ENCODE peak calls at places on chromosomes 2 and 18, in four cellular contexts. V, E, L and O are unnamed samples.

GRCh38 chr2:127586136-127586535 is 50.7 kb downstream of the MYO7B start:
- DNase-seq in V (no peak), E (no peak), L (peak), O (no peak)

GRCh38 chr2:47512581-47513083 is 109.7 kb downstream of the MSH2 start:
- DNase-seq in V (no peak), E (peak), L (no peak), O (peak)

GRCh38 chr18:62018034-62018760 is 125.4 kb upstream of the RNF152 start:
- DNase-seq in V (peak), E (no peak), L (no peak), O (peak)

GRCh38 chr2:206260427-206261012 is 13.9 kb upstream of the ZDBF2 start:
- DNase-seq in V (peak), E (peak), L (no peak), O (peak)

GRCh38 chr2:71849603-71850305 is 297.9 kb downstream of the CYP26B1 start:
- DNase-seq in V (no peak), E (no peak), L (no peak), O (no peak)

GRCh38 chr2:152537252-152537651 is 180.0 kb downstream of the PRPF40A start:
- DNase-seq in V (no peak), E (no peak), L (no peak), O (no peak)

GRCh38 chr2:65199891-65200290 is 27.7 kb upstream of the ACTR2 start:
- DNase-seq in V (peak), E (no peak), L (no peak), O (peak)

GRCh38 chr2:127365211-127365643 is 22.5 kb downstream of the MAP3K2 start:
- DNase-seq in V (no peak), E (no peak), L (no peak), O (no peak)

GRCh38 chr2:240840435-240841060 is 20.5 kb upstream of the KIF1A start:
- DNase-seq in V (peak), E (peak), L (no peak), O (peak)

GRCh38 chr18:49597556-49597955 is 35.7 kb downstream of the LIPG start:
- DNase-seq in V (no peak), E (no peak), L (no peak), O (peak)

GRCh38 chr2:168712053-168712452 is 90.4 kb upstream of the NOSTRIN start:
- DNase-seq in V (peak), E (no peak), L (no peak), O (no peak)

GRCh38 chr2:73281244-73281643 is 3.0 kb downstream of the FBXO41 start:
- DNase-seq in V (peak), E (no peak), L (no peak), O (no peak)
- TF ChIP-seq CTCF in V (no peak), E (no peak), L (no peak), O (no peak)

GRCh38 chr2:62426005-62426912 is 79.7 kb downstream of the TMEM17 start:
- DNase-seq in V (no peak), E (no peak), L (no peak), O (no peak)

GRCh38 chr2:62423883-62424458 is 82.0 kb downstream of the TMEM17 start:
- DNase-seq in V (no peak), E (no peak), L (no peak), O (no peak)

GRCh38 chr2:62427146-62427545 is 78.8 kb downstream of the TMEM17 start:
- DNase-seq in V (no peak), E (no peak), L (no peak), O (no peak)

GRCh38 chr2:62424899-62425298 is 81.1 kb downstream of the TMEM17 start:
- DNase-seq in V (no peak), E (no peak), L (no peak), O (no peak)

GRCh38 chr2:62423235-62423634 is 82.8 kb downstream of the TMEM17 start:
- DNase-seq in V (peak), E (no peak), L (no peak), O (peak)
- TF ChIP-seq CTCF in V (peak), E (no peak), L (peak), O (peak)

GRCh38 chr2:235088608-235089020 is 136.8 kb downstream of the SH3BP4 start:
- DNase-seq in V (no peak), E (no peak), L (no peak), O (no peak)
- TF ChIP-seq CTCF in V (no peak), E (no peak), L (no peak), O (no peak)

GRCh38 chr2:100013892-100014677 is 128.3 kb downstream of the AFF3 start:
- DNase-seq in V (peak), E (no peak), L (no peak), O (peak)
- TF ChIP-seq CTCF in V (peak), E (no peak), L (no peak), O (peak)

GRCh38 chr2:74503506-74504475 is 3.7 kb downstream of the PCGF1 start:
- DNase-seq in V (no peak), E (no peak), L (no peak), O (no peak)

GRCh38 chr2:74504591-74504990 is 2.9 kb downstream of the PCGF1 start:
- DNase-seq in V (no peak), E (no peak), L (no peak), O (no peak)

GRCh38 chr2:74501335-74502071 is 2.1 kb upstream of the LBX2 start:
- DNase-seq in V (no peak), E (no peak), L (no peak), O (no peak)

GRCh38 chr2:74502147-74502719 is 2.8 kb upstream of the LBX2 start:
- DNase-seq in V (no peak), E (no peak), L (no peak), O (no peak)

DNA sequence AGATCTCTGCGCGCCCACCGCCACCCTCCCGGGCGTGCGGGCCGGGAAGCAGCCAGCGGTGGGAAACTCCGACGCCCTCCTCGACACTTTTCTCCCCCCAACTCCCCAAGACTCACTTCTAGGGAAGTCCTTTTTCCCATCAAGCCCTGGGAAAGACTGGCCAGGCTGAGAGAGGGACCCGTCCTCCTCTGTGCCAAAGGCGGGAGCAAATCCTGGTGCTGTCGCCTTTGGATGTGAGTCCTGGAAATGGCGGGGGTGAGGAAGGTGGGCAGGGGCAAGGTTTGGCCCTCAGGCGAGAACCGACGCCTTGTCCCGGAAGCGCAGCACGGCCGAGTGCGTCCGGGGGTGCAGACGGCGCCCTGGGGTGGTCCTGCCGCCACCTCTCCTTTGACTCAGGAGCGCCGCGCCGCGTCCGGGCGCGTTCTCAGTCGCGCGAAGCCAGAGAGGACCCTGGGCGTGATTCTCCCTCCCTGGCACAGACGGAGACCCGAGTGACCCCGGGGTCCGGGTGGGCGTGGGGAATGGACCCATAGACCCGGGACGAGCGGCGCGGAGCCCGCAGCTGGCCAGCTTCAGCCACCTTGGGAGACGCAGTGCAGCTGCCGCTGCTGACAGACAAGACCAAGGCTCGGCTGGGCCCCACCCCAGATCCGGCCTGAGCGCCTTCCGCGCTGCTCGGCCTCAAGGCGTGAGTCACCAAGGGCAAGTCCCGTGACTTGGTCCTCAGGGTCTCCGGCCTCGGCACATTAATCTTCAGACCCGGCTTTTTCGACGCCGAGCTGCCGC is 3.5 kb upstream of the LBX2 start:
- DNase-seq in V (peak), E (peak), L (peak), O (peak)
- TF ChIP-seq CTCF in V (peak), E (no peak), L (peak), O (peak)

DNA sequence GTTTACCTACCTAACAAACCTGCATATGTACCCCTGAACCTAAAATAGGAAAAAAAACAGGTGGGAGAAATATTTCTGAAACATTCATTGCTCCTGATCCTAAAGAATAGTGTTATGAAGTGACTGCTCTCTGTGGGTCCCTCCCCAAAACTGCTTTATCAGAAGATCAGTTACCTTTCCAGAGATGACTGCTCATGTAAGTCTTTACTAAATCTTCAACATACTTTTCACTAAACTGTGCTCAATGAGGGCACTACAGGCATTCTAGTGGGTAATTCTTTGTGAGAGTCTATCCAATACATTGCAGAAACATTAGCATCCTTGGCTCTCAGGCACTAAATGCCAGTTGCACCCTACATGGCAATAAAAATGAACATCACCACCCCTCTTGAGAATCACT is 189.3 kb upstream of the STK17B start:
- DNase-seq in V (no peak), E (no peak), L (no peak), O (no peak)
- TF ChIP-seq CTCF in V (no peak), E (no peak), L (no peak), O (no peak)

DNA sequence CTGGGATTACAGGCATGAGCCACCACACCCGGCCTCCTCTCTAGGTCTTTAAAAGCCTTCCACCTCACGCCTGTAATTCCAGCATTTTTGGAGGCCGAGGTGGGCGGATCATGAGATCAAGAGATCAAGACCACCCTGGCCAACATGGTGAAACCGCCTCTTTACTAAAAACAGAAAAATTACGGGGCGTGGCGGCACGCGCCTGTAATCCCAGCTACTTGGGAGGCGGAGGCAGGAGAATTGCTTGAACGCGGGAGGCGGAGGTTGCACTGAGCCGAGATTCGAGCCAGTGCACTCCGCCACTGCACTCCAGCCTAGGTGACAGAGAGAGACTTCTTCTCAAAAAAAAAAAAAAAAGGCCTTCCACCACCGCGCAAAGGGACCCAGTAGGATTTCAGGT is 1.3 kb upstream of the FAM117B start:
- DNase-seq in V (no peak), E (no peak), L (no peak), O (no peak)
- TF ChIP-seq CTCF in V (no peak), E (no peak), L (no peak), O (no peak)

GRCh38 chr2:137659616-137660015 is 304.7 kb upstream of the HNMT start:
- DNase-seq in V (peak), E (no peak), L (no peak), O (peak)
- TF ChIP-seq CTCF in V (no peak), E (no peak), L (no peak), O (peak)

DNA sequence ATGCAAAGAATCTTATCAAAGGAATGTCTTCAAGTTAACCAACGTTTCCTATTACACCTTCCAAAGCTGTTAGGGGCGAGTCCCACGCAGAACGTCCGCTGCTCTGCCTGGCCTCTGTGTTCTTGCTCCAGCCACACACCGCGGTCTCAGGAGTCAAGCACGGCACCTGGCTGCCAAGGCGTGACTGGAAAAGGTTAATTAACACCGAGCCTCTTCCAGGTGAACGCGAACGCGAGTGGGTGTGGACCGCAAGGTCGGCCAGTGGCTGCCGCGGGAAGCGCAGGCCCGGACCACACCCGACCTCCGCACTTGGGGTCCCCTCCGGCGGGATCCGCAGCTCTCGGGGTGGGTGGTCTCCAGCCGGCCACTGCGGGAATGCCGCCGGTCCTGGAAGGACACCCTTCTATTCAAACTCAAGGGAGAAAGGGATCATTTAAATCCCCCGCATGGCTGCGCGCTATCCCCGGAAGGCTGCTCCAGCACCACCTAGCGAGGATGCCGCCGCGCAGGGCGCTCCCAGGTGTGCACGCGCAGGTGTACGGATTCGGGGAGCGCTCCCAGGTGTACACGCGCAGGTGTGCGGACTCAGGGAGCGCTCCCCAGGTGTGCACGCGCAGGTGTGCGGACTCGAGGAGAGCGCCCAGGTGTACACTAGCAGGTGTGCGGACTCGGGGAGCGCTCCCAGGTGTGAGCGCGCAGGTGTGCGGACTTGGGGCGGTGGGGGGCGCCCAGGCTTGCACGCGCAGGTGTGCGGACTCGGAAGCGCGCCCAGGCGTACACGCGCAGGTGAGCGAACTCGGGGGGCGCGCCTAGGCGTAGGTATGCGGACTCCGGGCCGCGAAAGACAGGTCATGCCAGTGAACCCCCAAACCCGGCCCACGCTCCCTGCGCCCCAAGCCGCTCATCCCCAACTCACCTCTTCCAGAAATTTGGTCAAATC is 662 bp downstream of the CYB5A start:
- DNase-seq in V (no peak), E (no peak), L (peak), O (no peak)
- TF ChIP-seq CTCF in V (no peak), E (no peak), L (peak), O (peak)

DNA sequence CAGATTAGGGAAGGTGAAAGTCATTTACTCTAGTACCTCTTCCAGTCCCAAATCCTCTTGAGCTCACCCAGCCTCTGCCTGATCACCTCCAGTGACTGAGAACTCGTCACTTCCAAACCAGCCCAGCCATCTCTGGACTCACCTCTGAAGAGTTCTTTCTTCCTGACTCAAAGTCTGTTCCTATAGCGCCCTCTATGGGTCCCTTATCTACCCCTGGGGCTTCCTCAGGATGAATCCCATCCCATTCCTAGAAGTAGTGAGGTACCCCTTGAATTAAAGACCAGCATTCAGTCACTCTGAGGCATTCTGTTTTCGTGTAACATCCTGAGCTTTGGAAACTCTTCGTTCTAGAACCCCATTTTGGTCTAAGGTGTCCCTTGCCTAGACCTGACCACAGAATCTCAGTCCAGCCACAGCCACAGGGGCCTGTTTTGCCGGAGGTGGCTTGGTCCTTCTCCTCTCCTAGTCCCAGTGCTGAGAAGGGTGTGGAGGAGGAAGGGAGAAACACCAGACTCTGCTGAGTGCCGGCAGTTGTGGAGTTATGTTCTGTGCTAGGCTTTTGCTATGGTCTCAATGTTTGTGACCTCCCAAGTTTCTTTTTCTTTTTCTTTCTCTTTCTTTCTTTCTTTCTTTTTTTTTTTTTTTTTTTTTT is 32.7 kb downstream of the SIX3 start:
- DNase-seq in V (peak), E (peak), L (no peak), O (peak)
- TF ChIP-seq CTCF in V (peak), E (peak), L (peak), O (peak)